ENCODE peak calls at places on chromosomes 2 and 18, in ten cellular contexts. Q is AG04449; Y is A549; M is neural progenitor cell; F is ovary; D is sigmoid colon; Z is endodermal cell; R is cardiac muscle cell; L is CD8-positive, alpha-beta T cell; N is RWPE2. O is an unnamed sample.

GRCh38 chr2:23312996-23313606 is 71.9 kb upstream of the KLHL29 start:
- DNase-seq in Y (peak; percentile 44), L (no peak), R (peak; percentile 46), Q (no peak), Z (peak; percentile 92), D (no peak), M (peak; percentile 69), F (no peak), N (no peak), O (peak; percentile 10)

GRCh38 chr18:3973191-3973590 is 481.9 kb downstream of the DLGAP1 start:
- DNase-seq in Z (no peak), R (no peak), D (no peak), L (no peak), Y (no peak), M (no peak), N (no peak), Q (no peak), F (no peak), O (peak; percentile 82)

GRCh38 chr2:170155022-170155722 is 22.8 kb upstream of the MYO3B start:
- DNase-seq in Y (no peak), Q (no peak), R (peak; percentile 75), F (no peak), Z (peak; percentile 81), N (no peak), L (no peak), M (peak; percentile 44), D (no peak), O (peak; percentile 68)

GRCh38 chr2:219570924-219571310 is 422 bp downstream of the OBSL1 start:
- DNase-seq in F (no peak), L (no peak), R (peak; percentile 47), Z (no peak), Q (no peak), M (peak; percentile 60), Y (no peak), N (no peak), D (no peak), O (no peak)

GRCh38 chr2:183925281-183925680 is 673.0 kb upstream of the ZNF804A start:
- DNase-seq in Q (no peak), D (no peak), Z (no peak), R (no peak), N (no peak), M (no peak), F (no peak), L (no peak), Y (no peak), O (no peak)

GRCh38 chr2:1415501-1415900 is 2.2 kb downstream of the TPO start:
- DNase-seq in Z (peak; percentile 35), M (no peak), Q (no peak), F (no peak), L (no peak), R (no peak), N (no peak), Y (no peak), D (no peak), O (no peak)

GRCh38 chr2:30234180-30234971 is 3.0 kb downstream of the LBH start:
- DNase-seq in M (peak; percentile 58), Y (peak; percentile 65), R (no peak), Z (peak; percentile 65), F (peak; percentile 46), N (no peak), D (peak; percentile 77), Q (peak; percentile 77), L (no peak), O (peak; percentile 89)

GRCh38 chr18:12299862-12300261 is 8.2 kb upstream of the TUBB6 start:
- DNase-seq in R (no peak), M (no peak), Q (no peak), L (no peak), Y (no peak), F (no peak), Z (no peak), D (no peak), N (no peak), O (no peak)

GRCh38 chr2:134718095-134718955 is 475 bp downstream of the TMEM163 start:
- DNase-seq in L (no peak), Y (no peak), N (no peak), M (peak; percentile 70), F (no peak), R (peak; percentile 45), Z (peak; percentile 79), Q (no peak), D (no peak), O (no peak)

GRCh38 chr2:134716716-134717585 is 1.8 kb downstream of the TMEM163 start:
- DNase-seq in M (no peak), D (no peak), Q (no peak), N (no peak), Y (no peak), Z (no peak), F (no peak), L (no peak), R (no peak), O (no peak)

GRCh38 chr2:134715932-134716643 is 2.7 kb downstream of the TMEM163 start:
- DNase-seq in F (no peak), Y (no peak), D (no peak), M (no peak), L (no peak), Z (peak; percentile 28), R (no peak), N (no peak), Q (no peak), O (no peak)

GRCh38 chr2:134718956-134719814 is at the start of gene TMEM163:
- DNase-seq in N (no peak), M (peak; percentile 81), Z (peak; percentile 79), Y (no peak), R (peak; percentile 75), L (no peak), F (no peak), D (no peak), Q (no peak), O (no peak)

DNA sequence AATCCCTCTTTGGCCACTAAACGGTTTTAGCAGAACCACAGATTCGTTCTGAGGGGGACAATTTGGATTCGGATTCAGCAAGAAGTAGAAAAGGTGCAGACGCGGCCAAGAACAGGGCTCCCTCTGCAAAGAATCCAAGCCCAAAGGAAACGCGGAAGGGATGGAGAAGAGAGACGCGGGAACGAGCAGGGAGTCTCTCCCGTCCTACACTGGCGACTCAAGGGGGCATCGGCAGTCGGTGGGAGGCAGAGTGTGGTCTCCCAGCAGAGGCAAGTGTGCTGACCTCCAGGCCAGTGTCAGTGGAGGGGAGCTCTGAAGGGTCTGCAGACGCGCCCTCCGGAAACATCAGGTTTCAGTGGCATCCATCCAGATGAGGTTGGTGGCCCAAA is 1.1 kb downstream of the TMEM163 start:
- DNase-seq in F (no peak), L (no peak), Z (no peak), Y (no peak), N (no peak), R (peak; percentile 34), Q (no peak), M (peak; percentile 47), D (no peak), O (no peak)
- H3K4me3 ChIP-seq in F (no peak overlapping the region), L (peak overlapping the region; percentile 34), Z (peak overlapping the region; percentile 77), Y (peak overlapping the region; percentile 56), N (no peak overlapping the region), R (peak overlapping the region; percentile 80), Q (no peak overlapping the region), M (peak overlapping the region; percentile 79), D (no peak overlapping the region), O (no peak overlapping the region)

DNA sequence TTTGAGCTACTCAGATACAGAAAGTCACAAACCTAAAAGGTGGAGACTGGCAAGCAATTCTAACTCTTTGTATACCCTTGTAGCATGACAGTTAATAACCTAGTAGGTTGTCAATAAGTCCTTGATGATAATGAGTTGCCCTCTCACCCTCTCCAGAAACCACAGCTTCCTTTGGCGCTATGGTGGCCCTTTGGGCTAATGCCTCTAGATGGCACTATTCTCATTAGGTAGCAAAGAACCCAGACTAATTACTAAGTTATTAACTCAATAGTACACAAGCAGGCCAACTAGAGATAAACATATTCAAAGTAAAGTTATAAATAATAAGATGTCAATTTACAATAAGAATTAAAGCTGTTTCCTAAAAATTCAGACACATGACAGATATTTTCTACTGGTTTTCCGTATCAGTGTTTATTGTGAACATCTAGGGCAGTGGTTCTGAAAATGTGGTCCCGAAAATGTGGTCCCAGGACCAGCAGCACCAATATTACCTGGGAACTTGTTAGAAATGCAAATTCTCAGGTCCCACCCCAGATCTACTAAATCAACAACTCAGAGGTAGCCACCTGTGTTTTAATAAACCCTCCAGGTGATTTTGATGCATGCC is 41.1 kb downstream of the LDAH start:
- DNase-seq in L (no peak), N (no peak), D (no peak), R (peak; percentile 19), Z (peak; percentile 77), Y (peak; percentile 21), Q (no peak), F (no peak), M (peak; percentile 49), O (peak; percentile 25)
- TF ChIP-seq CTCF in L (no peak), N (peak; percentile 85), D (peak; percentile 18), R (peak; percentile 73), Z (peak; percentile 92), Y (peak; percentile 79), Q (peak; percentile 52), F (no peak), M (peak; percentile 80), O (peak; percentile 64)

GRCh38 chr2:196181484-196181883 is 10.1 kb upstream of the STK17B start:
- DNase-seq in R (no peak), F (no peak), Y (no peak), D (no peak), Z (no peak), N (no peak), M (no peak), L (no peak), Q (no peak), O (no peak)

GRCh38 chr2:196183528-196184231 is 12.3 kb upstream of the STK17B start:
- DNase-seq in R (no peak), D (no peak), N (no peak), F (no peak), Y (no peak), Q (no peak), M (no peak), L (no peak), Z (no peak), O (no peak)

GRCh38 chr2:196183172-196183473 is 11.7 kb upstream of the STK17B start:
- DNase-seq in Q (no peak), L (no peak), D (no peak), Z (no peak), Y (no peak), F (no peak), R (no peak), M (no peak), N (no peak), O (no peak)

GRCh38 chr2:196184919-196185318 is 13.5 kb upstream of the STK17B start:
- DNase-seq in D (no peak), N (no peak), L (no peak), R (no peak), Z (no peak), F (no peak), Y (no peak), Q (no peak), M (no peak), O (no peak)

DNA sequence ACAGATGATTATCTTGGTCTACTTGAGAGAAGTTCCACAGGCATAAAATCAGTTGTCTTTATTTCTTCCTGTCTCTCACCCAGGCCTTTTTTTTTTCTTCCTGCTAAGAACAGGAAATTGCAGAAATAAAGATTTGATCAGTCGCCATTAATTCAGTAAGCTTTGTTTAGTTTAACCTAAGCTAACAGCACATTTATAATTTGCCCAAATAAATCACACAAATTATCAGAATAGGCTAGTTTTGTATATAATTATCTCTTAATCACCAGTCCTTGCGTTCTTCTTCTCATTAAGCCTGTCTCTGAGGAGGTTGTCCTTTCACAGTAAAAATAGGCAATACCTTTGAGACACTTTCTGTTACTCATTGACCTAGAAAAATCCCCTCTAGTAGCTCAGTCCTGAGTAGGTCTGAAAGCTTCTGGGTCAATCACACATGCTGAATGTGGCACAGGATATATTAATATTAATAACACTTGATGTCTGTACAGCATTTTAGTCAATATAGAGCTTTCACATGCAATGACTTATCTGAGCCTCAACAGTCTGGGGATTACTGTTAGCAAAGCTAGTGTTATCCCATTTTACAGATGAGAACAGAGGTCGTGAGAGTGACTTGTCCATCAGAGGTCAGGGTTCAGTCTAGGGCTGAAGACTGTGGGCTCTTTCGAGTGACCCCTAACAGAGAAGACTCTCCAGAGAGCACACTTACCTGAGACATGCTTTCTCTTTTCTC is 11.2 kb upstream of the STK17B start:
- DNase-seq in Y (no peak), M (no peak), N (no peak), D (no peak), R (no peak), Q (no peak), L (no peak), Z (no peak), F (no peak), O (no peak)
- H3K4me3 ChIP-seq in Y (no peak overlapping the region), M (no peak overlapping the region), N (no peak overlapping the region), D (no peak overlapping the region), R (no peak overlapping the region), Q (no peak overlapping the region), L (no peak overlapping the region), Z (no peak overlapping the region), F (no peak overlapping the region), O (no peak overlapping the region)

DNA sequence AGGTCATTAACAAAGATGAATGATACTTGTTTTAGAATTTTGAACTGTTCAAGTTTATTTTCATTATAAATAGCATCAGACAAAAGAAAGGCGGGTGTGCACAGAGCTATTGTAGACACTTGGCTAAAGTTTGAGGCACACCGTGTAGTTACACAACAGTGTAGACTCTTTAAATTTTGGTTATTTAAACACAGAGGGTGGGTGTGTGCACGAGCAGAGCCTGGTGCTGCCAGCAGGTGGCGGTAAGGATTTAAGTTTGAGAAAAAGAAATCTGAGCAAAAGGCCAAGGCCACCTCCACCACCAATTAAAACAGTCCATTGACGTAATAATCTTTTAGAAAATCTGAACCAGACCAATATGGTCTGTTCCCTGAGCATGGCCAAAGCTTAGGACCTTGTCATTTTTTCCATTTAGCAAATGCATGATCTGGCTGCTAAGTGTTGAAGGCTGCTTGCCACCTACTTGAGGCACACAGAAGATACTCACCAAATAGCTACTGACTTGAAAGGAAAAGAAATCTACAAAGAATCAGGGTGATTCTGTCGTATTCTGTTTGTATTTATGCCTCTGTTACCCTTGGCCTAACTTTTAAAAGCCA is 14.3 kb downstream of the COPS7B start:
- DNase-seq in N (no peak), Z (peak; percentile 84), R (peak; percentile 42), D (no peak), F (no peak), M (peak; percentile 58), L (no peak), Q (no peak), Y (peak; percentile 15), O (peak; percentile 47)
- TF ChIP-seq CTCF in N (peak; percentile 51), Z (peak; percentile 90), R (peak; percentile 76), D (peak; percentile 4), F (no peak), M (peak; percentile 78), L (peak; percentile 64), Q (peak; percentile 55), Y (peak; percentile 68), O (peak; percentile 69)